ENCODE peak calls at places on chromosome 14, in five cellular contexts. Q, V, P, D and X are unnamed samples.

GRCh38 chr14:68312884-68313725 is 479.8 kb downstream of the ZFP36L1 start:
- DNase-seq in Q (no peak), V (no peak), P (no peak), D (no peak), X (no peak)

GRCh38 chr14:60356921-60357550 is 108.0 kb downstream of the PPM1A start:
- DNase-seq in Q (no peak), V (no peak), P (no peak), D (no peak), X (no peak)

GRCh38 chr14:69571449-69571878 is 3.2 kb downstream of the CCDC177 start:
- DNase-seq in Q (no peak), V (no peak), P (no peak), D (no peak), X (no peak)

GRCh38 chr14:62066304-62066703 is 304.1 kb downstream of the SNAPC1 start:
- DNase-seq in Q (no peak), V (no peak), P (no peak), D (no peak), X (no peak)

GRCh38 chr14:68295316-68295816 is 475.8 kb downstream of the RAD51B start:
- DNase-seq in Q (peak; percentile 89), V (peak; percentile 78), P (no peak), D (peak; percentile 57), X (no peak)

GRCh38 chr14:68469208-68469713 is 323.6 kb downstream of the ZFP36L1 start:
- DNase-seq in Q (no peak), V (no peak), P (peak; percentile 44), D (no peak), X (peak; percentile 62)

GRCh38 chr14:91376547-91377477 is 40.8 kb downstream of the CCDC88C start:
- DNase-seq in Q (no peak), V (no peak), P (no peak), D (no peak), X (no peak)

GRCh38 chr14:28676481-28676880 is 90.1 kb upstream of the FOXG1 start:
- DNase-seq in Q (no peak), V (no peak), P (no peak), D (no peak), X (no peak)

GRCh38 chr14:44963775-44964380 is 1.9 kb downstream of the TOGARAM1 start:
- DNase-seq in Q (no peak), V (no peak), P (no peak), D (no peak), X (no peak)

GRCh38 chr14:88955470-88955869 is 131.0 kb downstream of the TTC8 start:
- DNase-seq in Q (no peak), V (no peak), P (no peak), D (no peak), X (no peak)

GRCh38 chr14:102539544-102540309 is 30.2 kb upstream of the ANKRD9 start:
- DNase-seq in Q (peak; percentile 53), V (no peak), P (no peak), D (no peak), X (no peak)

GRCh38 chr14:31660728-31661127 is 99.5 kb downstream of the NUBPL start:
- DNase-seq in Q (no peak), V (no peak), P (no peak), D (no peak), X (no peak)

GRCh38 chr14:90602088-90602687 is 205.4 kb downstream of the CALM1 start:
- DNase-seq in Q (no peak), V (no peak), P (no peak), D (no peak), X (no peak)

GRCh38 chr14:100056964-100057817 is 8.0 kb upstream of the EVL start:
- DNase-seq in Q (no peak), V (no peak), P (no peak), D (no peak), X (no peak)

GRCh38 chr14:79199217-79199616 is 1012.1 kb downstream of the DIO2 start:
- DNase-seq in Q (no peak), V (no peak), P (no peak), D (no peak), X (no peak)

GRCh38 chr14:91367173-91368171 is 50.1 kb downstream of the CCDC88C start:
- DNase-seq in Q (no peak), V (no peak), P (peak; percentile 85), D (no peak), X (no peak)

GRCh38 chr14:59063259-59063658 is 125.2 kb upstream of the DAAM1 start:
- DNase-seq in Q (no peak), V (no peak), P (no peak), D (no peak), X (no peak)

GRCh38 chr14:94816113-94816512 is 46.2 kb upstream of the GSC start:
- DNase-seq in Q (no peak), V (no peak), P (no peak), D (no peak), X (no peak)

GRCh38 chr14:33062881-33063280 is 124.2 kb downstream of the NPAS3 start:
- DNase-seq in Q (no peak), V (no peak), P (no peak), D (no peak), X (no peak)

GRCh38 chr14:102215522-102216250 is 76.0 kb downstream of the WDR20 start:
- DNase-seq in Q (no peak), V (no peak), P (no peak), D (peak; percentile 20), X (no peak)

GRCh38 chr14:52923902-52924575 is 26.8 kb downstream of the FERMT2 start:
- DNase-seq in Q (no peak), V (no peak), P (no peak), D (no peak), X (no peak)

GRCh38 chr14:95496111-95496681 is 20.3 kb downstream of the SYNE3 start:
- DNase-seq in Q (no peak), V (no peak), P (no peak), D (no peak), X (no peak)

GRCh38 chr14:87268997-87269396 is 724.0 kb downstream of the GALC start:
- DNase-seq in Q (no peak), V (no peak), P (no peak), D (no peak), X (no peak)

GRCh38 chr14:50797250-50798047 is 33.5 kb downstream of the NIN start:
- DNase-seq in Q (no peak), V (no peak), P (no peak), D (no peak), X (no peak)

GRCh38 chr14:105139831-105140239 is 28.7 kb downstream of the JAG2 start:
- DNase-seq in Q (no peak), V (no peak), P (no peak), D (no peak), X (no peak)

GRCh38 chr14:74616507-74616906 is 4.5 kb upstream of the LTBP2 start:
- DNase-seq in Q (no peak), V (no peak), P (no peak), D (no peak), X (no peak)
- H3K27ac ChIP-seq in Q (no peak overlapping the region), V (no peak overlapping the region), P (no peak overlapping the region), D (no peak overlapping the region), X (no peak overlapping the region)

DNA sequence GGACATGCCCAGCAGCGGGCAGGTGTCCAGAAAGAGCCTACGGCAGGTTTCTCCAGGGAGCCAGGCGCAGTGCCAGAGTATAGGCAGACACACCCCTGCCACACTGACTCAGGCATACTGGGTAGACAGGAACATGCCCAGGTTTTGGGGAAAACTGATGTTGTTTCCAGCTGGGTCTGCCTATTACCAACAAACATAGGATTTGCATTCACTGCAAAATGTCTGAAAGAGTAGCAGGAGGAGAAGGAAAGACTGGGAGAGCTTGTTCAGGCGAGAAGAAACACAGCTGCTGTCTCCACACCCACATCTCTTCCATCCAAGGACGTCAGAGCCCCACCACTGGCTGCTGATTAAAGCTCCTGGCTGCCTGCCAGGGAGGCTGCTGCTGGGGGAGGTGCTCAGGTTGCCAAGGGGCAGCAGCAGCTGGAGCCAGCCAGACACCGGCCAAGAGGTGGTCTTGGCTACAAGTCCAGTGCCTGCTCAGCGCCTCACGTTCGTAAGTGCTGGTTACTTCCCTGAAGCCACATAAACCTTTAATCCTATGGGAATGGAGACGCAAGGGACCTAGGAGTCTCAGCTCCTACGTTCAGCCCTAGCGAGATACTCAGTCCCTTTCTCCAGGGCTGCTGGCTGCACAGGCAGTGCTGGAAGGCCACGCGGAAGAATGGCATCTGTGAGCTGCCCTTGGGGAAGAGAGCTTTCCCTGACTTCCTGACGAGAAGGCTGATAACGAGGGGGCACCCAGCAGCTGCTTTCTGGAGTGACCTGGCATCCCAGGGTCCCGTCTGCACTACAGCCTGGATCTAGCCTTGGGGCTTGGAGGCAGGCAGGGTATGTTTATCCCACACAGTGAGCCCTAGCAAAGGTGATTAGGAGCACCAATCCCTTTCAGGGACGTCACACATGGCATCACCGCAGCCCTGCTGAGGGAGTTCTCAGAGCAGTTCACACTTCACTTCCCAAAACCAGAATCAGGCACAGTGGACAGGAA is 58.1 kb downstream of the PLEKHG3 start:
- DNase-seq in Q (peak; percentile 97), V (peak; percentile 90), P (peak; percentile 93), D (peak; percentile 75), X (no peak)
- TF ChIP-seq POLR2A in Q (no peak), V (no peak), P (no peak), D (no peak), X (no peak)

GRCh38 chr14:22478670-22479069 is 110.4 kb downstream of the DAD1 start:
- DNase-seq in Q (no peak), V (peak; percentile 63), P (no peak), D (no peak), X (no peak)
- H3K4me1 ChIP-seq in Q (peaks cover 24% of the 10 kb centered on the region), V (peaks cover 9% of the 10 kb centered on the region), P (peaks cover 4% of the 10 kb centered on the region), D (no peaks in the 10 kb centered on the region), X (peaks cover 22% of the 10 kb centered on the region)

DNA sequence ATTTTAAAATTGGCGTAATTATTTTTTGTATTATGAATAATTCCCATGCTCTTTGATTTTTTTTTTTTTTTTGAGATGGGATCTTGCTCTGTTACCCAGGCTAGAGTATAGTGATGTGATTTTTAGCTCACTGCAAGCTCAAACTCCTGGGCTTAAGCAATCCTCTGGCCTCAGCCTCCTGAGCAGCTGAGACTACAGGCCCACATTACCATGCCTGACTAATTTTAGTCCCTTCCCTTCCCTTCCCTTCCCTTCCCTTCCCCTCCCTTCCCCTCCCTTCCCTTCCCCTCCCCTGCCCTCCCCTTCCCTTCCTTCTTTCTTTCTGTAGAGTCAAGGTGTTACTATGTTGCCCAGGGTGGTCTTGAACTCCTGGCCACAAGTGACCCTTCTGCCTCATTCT is 9.4 kb upstream of the KIF26A start:
- DNase-seq in Q (no peak), V (no peak), P (no peak), D (no peak), X (no peak)
- H3K27ac ChIP-seq in Q (no peak overlapping the region), V (no peak overlapping the region), P (no peak overlapping the region), D (no peak overlapping the region), X (no peak overlapping the region)

GRCh38 chr14:22875748-22876319 is 4.3 kb downstream of the LRP10 start:
- DNase-seq in Q (no peak), V (no peak), P (no peak), D (no peak), X (no peak)

GRCh38 chr14:22878271-22879246 is 4.5 kb upstream of the REM2 start:
- DNase-seq in Q (no peak), V (no peak), P (no peak), D (no peak), X (no peak)

GRCh38 chr14:22872833-22873520 is 1.4 kb downstream of the LRP10 start:
- DNase-seq in Q (no peak), V (no peak), P (no peak), D (no peak), X (no peak)

GRCh38 chr14:22875003-22875747 is 3.6 kb downstream of the LRP10 start:
- DNase-seq in Q (no peak), V (no peak), P (no peak), D (no peak), X (no peak)

GRCh38 chr14:22877000-22877501 is 5.5 kb downstream of the LRP10 start:
- DNase-seq in Q (no peak), V (no peak), P (no peak), D (no peak), X (no peak)
- TF ChIP-seq POLR2A in Q (no peak), V (no peak), P (no peak), D (no peak), X (no peak)